ENCODE peak calls at places on chromosomes 16 and 17, in five cellular contexts. G is OCI-LY7, A is lung, E is mucosa of descending colon, Q is cardiac muscle cell. B is an unnamed sample.

GRCh38 chr17:2685696-2686095 is 25.9 kb downstream of the CLUH start:
- DNase-seq in Q (no peak), A (no peak), G (no peak), E (no peak), B (no peak)

GRCh38 chr16:27512061-27512460 is 37.7 kb downstream of the GTF3C1 start:
- DNase-seq in E (no peak), A (no peak), G (no peak), Q (no peak), B (no peak)

GRCh38 chr16:86072328-86073102 is 173.6 kb downstream of the IRF8 start:
- DNase-seq in E (peak; percentile 72), Q (peak; percentile 82), G (peak; percentile 48), A (peak; percentile 50), B (peak; percentile 72)

GRCh38 chr16:85916141-85916890 is 17.4 kb downstream of the IRF8 start:
- DNase-seq in Q (peak; percentile 29), E (peak; percentile 84), G (no peak), A (peak; percentile 89), B (peak; percentile 88)

GRCh38 chr17:63496177-63496576 is 19.3 kb downstream of the ACE start:
- DNase-seq in A (no peak), Q (no peak), G (no peak), E (no peak), B (no peak)

GRCh38 chr16:86479419-86479818 is 30.9 kb upstream of the FOXF1 start:
- DNase-seq in E (no peak), G (no peak), Q (no peak), A (no peak), B (no peak)

GRCh38 chr17:79439493-79439892 is 171.4 kb downstream of the RBFOX3 start:
- DNase-seq in Q (no peak), G (no peak), E (no peak), A (no peak), B (no peak)

GRCh38 chr17:40956401-40957254 is 10.1 kb downstream of the KRT39 start:
- DNase-seq in A (no peak), E (no peak), G (no peak), Q (no peak), B (peak; percentile 75)

GRCh38 chr16:58421529-58421928 is 29.3 kb downstream of the GINS3 start:
- DNase-seq in G (no peak), Q (peak; percentile 25), A (no peak), E (no peak), B (no peak)

GRCh38 chr17:32298721-32299578 is 33.3 kb downstream of the RHBDL3 start:
- DNase-seq in Q (no peak), E (no peak), A (no peak), G (no peak), B (no peak)

GRCh38 chr16:50679266-50679665 is 1.8 kb downstream of the SNX20 start:
- DNase-seq in Q (peak; percentile 15), G (no peak), A (no peak), E (no peak), B (peak; percentile 20)

GRCh38 chr16:48426244-48427135 is 41.3 kb upstream of the SIAH1 start:
- DNase-seq in G (peak; percentile 56), Q (no peak), A (no peak), E (no peak), B (no peak)

GRCh38 chr17:28426081-28426519 is 20.1 kb upstream of the SLC46A1 start:
- DNase-seq in G (no peak), E (peak; percentile 44), A (no peak), Q (peak; percentile 14), B (peak; percentile 74)
- TF ChIP-seq CTCF in G (peak; percentile 49), E (no peak), A (no peak), Q (peak; percentile 44), B (peak; percentile 74)

GRCh38 chr17:75873587-75874322 is 4.6 kb downstream of the TRIM47 start:
- DNase-seq in E (no peak), Q (no peak), G (no peak), A (no peak), B (no peak)
- H3K4me1 ChIP-seq in E (peaks cover 47% of the 10 kb centered on the region), Q (peaks cover 15% of the 10 kb centered on the region), G (peaks cover 41% of the 10 kb centered on the region), A (peaks cover 34% of the 10 kb centered on the region), B (peaks cover 22% of the 10 kb centered on the region)

DNA sequence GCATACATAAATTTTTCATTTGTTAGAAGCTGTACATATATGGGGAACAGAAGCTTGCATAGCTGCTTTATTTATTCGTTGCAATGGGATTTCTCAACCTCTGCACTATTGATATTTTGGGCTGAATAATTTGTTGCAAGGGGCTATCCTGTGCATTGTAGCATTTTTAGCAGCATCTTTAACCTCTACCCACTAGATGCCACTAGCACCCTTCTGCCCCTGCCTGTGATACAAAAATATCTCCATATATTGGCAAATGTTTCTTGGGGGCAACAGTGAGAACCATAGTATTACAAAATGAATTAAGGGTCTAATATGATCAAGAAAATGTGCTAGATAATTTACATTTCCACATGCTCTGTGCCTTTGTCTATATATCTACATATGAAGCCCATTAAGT is 1401.0 kb downstream of the CDH11 start:
- DNase-seq in G (peak; percentile 1), E (no peak), Q (peak; percentile 5), A (no peak), B (no peak)
- TF ChIP-seq CTCF in G (peak; percentile 54), E (no peak), Q (peak; percentile 49), A (no peak), B (no peak)

DNA sequence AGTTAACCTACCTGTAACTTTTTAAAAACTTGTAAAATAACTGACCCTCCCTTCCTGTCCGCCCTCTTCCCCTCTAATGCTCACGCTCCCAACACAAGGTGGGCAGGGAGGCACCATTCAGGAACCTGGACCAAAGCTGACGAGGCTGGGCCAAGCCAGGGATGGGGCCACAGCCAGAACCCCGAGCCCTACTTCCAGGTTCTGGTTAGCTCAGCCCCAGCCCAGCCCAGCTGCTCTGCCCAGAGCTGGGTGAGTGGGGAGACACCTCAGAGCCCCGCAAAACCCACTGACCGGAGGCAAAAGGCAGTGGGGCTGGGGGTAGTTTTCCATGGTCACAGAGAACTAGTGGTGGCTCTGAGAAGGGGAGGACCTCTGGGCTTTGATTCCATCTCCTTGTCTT is 7.4 kb downstream of the CNP start:
- DNase-seq in E (no peak), Q (no peak), A (no peak), G (no peak), B (no peak)
- H3K4me1 ChIP-seq in E (peaks cover 5% of the 10 kb centered on the region), Q (no peaks in the 10 kb centered on the region), A (peaks cover 5% of the 10 kb centered on the region), G (no peaks in the 10 kb centered on the region), B (peaks cover 4% of the 10 kb centered on the region)

GRCh38 chr17:57868007-57868774 is 18.3 kb upstream of the MRPS23 start:
- DNase-seq in G (peak; percentile 85), E (peak; percentile 65), Q (no peak), A (peak; percentile 67), B (no peak)
- TF ChIP-seq CTCF in G (peak; percentile 50), E (no peak), Q (peak; percentile 55), A (no peak), B (no peak)

DNA sequence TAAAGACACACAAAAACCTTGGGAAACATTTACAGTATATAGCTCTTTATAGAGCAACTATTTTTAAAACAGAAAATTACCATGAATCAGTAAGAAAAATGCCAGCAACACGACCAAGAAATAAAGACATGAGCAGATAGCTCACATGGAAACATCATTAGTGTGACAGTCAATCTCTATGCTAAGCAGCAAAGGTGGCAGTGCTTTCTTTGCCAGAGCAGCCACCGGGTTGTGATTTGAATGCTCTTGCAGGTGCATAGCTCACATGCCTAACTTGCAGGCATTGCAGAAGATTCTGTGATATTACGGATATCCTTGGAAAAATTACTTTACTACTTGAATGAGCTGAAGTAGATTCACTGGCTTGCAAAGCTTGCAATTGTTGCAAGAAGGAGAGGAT is 652.9 kb upstream of the C16orf82 start:
- DNase-seq in A (no peak), G (no peak), Q (no peak), E (no peak), B (no peak)
- H3K4me1 ChIP-seq in A (no peaks in the 10 kb centered on the region), G (no peaks in the 10 kb centered on the region), Q (no peaks in the 10 kb centered on the region), E (no peaks in the 10 kb centered on the region), B (no peaks in the 10 kb centered on the region)

DNA sequence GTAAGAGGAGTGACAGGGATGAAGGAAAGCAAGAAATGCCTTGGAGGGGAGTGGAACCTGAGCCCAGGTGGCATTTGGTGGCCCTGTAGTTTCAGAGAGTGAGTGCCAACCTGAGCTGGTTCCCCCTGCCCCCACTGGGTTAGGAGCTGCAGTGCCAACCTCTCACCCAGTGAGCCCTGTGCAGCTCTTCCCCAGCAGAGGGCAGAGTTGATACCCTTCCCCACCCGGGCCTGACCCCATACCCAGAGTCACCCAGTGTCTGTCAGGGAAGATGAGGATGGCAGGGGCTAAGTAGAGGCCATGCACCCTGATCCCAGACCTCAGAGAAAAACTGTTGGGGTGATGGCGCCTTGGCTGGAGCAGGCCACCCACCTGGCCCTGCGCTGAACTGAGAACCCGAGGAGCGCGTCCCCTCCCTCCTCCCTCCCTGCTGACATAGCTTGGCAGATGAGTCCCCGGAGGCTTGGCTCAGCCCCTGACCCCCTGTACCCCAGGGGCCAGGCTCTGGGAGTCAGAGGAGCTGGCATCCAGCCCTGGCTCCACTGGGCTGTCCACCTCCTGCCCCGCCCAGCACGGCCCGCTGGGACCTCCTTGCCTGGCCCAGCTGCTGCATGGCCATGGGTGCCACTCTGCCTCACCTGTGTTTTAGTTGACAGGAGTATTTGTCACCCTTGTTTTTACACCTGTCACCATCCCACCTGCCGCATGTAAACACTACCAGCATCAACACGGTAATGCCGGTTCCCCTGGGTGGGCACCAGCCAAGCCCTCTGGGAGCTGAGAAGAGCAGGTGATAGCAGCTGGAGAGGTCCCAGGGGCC is 113.9 kb downstream of the AMFR start:
- DNase-seq in E (no peak), G (peak; percentile 7), A (no peak), Q (no peak), B (no peak)
- TF ChIP-seq CTCF in E (no peak), G (peak; percentile 61), A (no peak), Q (peak; percentile 15), B (no peak)